ENCODE peak calls at places on chromosomes 7 and 10, in four cellular contexts. One of them, this sample, is unnamed.

GRCh38 chr7:143002106-143002505 is 24.8 kb downstream of the OR9A2 start:
- DNase-seq in K562: peak
- DNase-seq in HepG2: no peak
- DNase-seq in HCT116: peak
- DNase-seq in this sample: no peak

GRCh38 chr10:86362566-86363183 is 3.9 kb downstream of the GRID1 start:
- DNase-seq in HCT116: no peak
- DNase-seq in K562: no peak
- DNase-seq in HepG2: no peak
- DNase-seq in this sample: no peak

GRCh38 chr7:129969881-129970446 is 17.2 kb upstream of the UBE2H start:
- DNase-seq in K562: no peak
- DNase-seq in HCT116: peak
- DNase-seq in HepG2: no peak
- DNase-seq in this sample: peak

GRCh38 chr7:100444311-100445278 is 8.3 kb upstream of the PPP1R35 start:
- DNase-seq in HepG2: peak
- DNase-seq in K562: peak
- DNase-seq in HCT116: no peak
- DNase-seq in this sample: peak

GRCh38 chr10:99276848-99277486 is 41.3 kb upstream of the HPSE2 start:
- DNase-seq in HepG2: peak
- DNase-seq in HCT116: peak
- DNase-seq in K562: peak
- DNase-seq in this sample: peak

GRCh38 chr7:40463449-40463848 is 328.6 kb downstream of the SUGCT start:
- DNase-seq in HepG2: no peak
- DNase-seq in HCT116: no peak
- DNase-seq in K562: no peak
- DNase-seq in this sample: no peak

GRCh38 chr10:81814842-81815241 is 60.2 kb upstream of the NRG3 start:
- DNase-seq in HepG2: no peak
- DNase-seq in HCT116: no peak
- DNase-seq in K562: no peak
- DNase-seq in this sample: no peak

GRCh38 chr7:15685358-15686181 is 913 bp downstream of the MEOX2 start:
- DNase-seq in HCT116: no peak
- DNase-seq in K562: no peak
- DNase-seq in HepG2: no peak
- DNase-seq in this sample: no peak

GRCh38 chr10:62043493-62043938 is 142.0 kb downstream of the ARID5B start:
- DNase-seq in K562: no peak
- DNase-seq in HepG2: no peak
- DNase-seq in HCT116: no peak
- DNase-seq in this sample: no peak

GRCh38 chr10:4372601-4373000 is 453.4 kb upstream of the AKR1E2 start:
- DNase-seq in K562: no peak
- DNase-seq in HepG2: no peak
- DNase-seq in HCT116: no peak
- DNase-seq in this sample: no peak

GRCh38 chr10:101014966-101015581 is 15.5 kb downstream of the LZTS2 start:
- DNase-seq in K562: no peak
- DNase-seq in HepG2: no peak
- DNase-seq in HCT116: no peak
- DNase-seq in this sample: no peak

GRCh38 chr10:124222298-124223000 is 129.1 kb upstream of the CHST15 start:
- DNase-seq in HepG2: no peak
- DNase-seq in K562: no peak
- DNase-seq in HCT116: no peak
- DNase-seq in this sample: no peak

GRCh38 chr10:70232859-70233108 is 445 bp downstream of the PPA1 start:
- DNase-seq in K562: no peak
- DNase-seq in HCT116: no peak
- DNase-seq in HepG2: no peak
- DNase-seq in this sample: no peak

GRCh38 chr10:70232155-70232858 is 922 bp downstream of the PPA1 start:
- DNase-seq in HCT116: no peak
- DNase-seq in HepG2: peak
- DNase-seq in K562: peak
- DNase-seq in this sample: no peak

GRCh38 chr10:70223728-70224127 is 9.5 kb downstream of the PPA1 start:
- DNase-seq in K562: no peak
- DNase-seq in HepG2: no peak
- DNase-seq in HCT116: no peak
- DNase-seq in this sample: no peak

GRCh38 chr10:70228503-70228902 is 4.7 kb downstream of the PPA1 start:
- DNase-seq in HepG2: no peak
- DNase-seq in HCT116: no peak
- DNase-seq in K562: no peak
- DNase-seq in this sample: no peak

GRCh38 chr10:70227548-70228320 is 5.5 kb downstream of the PPA1 start:
- DNase-seq in K562: no peak
- DNase-seq in HCT116: no peak
- DNase-seq in HepG2: peak
- DNase-seq in this sample: no peak
- TF ChIP-seq POLR2AphosphoS5 in K562: no peak
- TF ChIP-seq POLR2AphosphoS5 in HCT116: no peak
- TF ChIP-seq POLR2AphosphoS5 in HepG2: no peak
- TF ChIP-seq POLR2AphosphoS5 in this sample: no peak

GRCh38 chr7:116097365-116098009 is 66.9 kb upstream of the TFEC start:
- DNase-seq in HCT116: peak
- DNase-seq in HepG2: peak
- DNase-seq in K562: peak
- DNase-seq in this sample: peak
- TF ChIP-seq TCF7L2 in HCT116: no peak
- TF ChIP-seq TCF7L2 in HepG2: no peak
- TF ChIP-seq TCF7L2 in K562: no peak
- TF ChIP-seq TCF7L2 in this sample: no peak

GRCh38 chr10:131912620-131913019 is 11.8 kb downstream of the PPP2R2D start:
- DNase-seq in HepG2: no peak
- DNase-seq in HCT116: no peak
- DNase-seq in K562: no peak
- DNase-seq in this sample: no peak

GRCh38 chr10:131909929-131910328 is 9.1 kb downstream of the PPP2R2D start:
- DNase-seq in HepG2: no peak
- DNase-seq in K562: no peak
- DNase-seq in HCT116: no peak
- DNase-seq in this sample: no peak

GRCh38 chr10:131909014-131909808 is 8.4 kb downstream of the PPP2R2D start:
- DNase-seq in K562: no peak
- DNase-seq in HepG2: no peak
- DNase-seq in HCT116: no peak
- DNase-seq in this sample: no peak

GRCh38 chr10:131910663-131911314 is 10.0 kb downstream of the PPP2R2D start:
- DNase-seq in HCT116: no peak
- DNase-seq in HepG2: no peak
- DNase-seq in K562: peak
- DNase-seq in this sample: no peak

GRCh38 chr10:131911451-131911850 is 10.6 kb downstream of the PPP2R2D start:
- DNase-seq in K562: no peak
- DNase-seq in HCT116: no peak
- DNase-seq in HepG2: no peak
- DNase-seq in this sample: no peak
- H3K27ac ChIP-seq in K562: no peak
- H3K27ac ChIP-seq in HCT116: no peak
- H3K27ac ChIP-seq in HepG2: no peak
- H3K27ac ChIP-seq in this sample: no peak

DNA sequence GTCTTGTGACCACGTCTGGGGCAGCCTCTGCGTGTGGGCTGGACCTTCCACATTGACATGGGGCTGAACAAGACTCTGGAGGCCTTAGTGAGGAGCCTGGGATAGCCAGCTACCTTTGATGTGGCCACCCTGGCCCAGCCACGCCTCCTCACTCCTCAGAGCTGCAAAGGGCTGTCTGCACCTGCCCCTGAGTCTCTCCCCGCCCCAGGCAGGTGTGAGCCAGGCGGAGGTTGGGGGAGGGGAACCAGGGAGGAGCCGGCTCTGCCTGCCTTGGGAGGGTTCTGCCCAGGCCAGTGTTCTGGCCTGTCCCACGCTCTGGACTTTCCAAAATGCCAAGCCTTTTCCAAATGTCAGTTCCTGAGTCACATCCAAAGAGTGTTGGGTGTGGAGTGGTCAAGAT is 72.2 kb downstream of the GTF2IRD1 start:
- DNase-seq in K562: no peak
- DNase-seq in HCT116: no peak
- DNase-seq in HepG2: no peak
- DNase-seq in this sample: no peak
- TF ChIP-seq POLR2AphosphoS5 in K562: no peak
- TF ChIP-seq POLR2AphosphoS5 in HCT116: no peak
- TF ChIP-seq POLR2AphosphoS5 in HepG2: no peak
- TF ChIP-seq POLR2AphosphoS5 in this sample: no peak

DNA sequence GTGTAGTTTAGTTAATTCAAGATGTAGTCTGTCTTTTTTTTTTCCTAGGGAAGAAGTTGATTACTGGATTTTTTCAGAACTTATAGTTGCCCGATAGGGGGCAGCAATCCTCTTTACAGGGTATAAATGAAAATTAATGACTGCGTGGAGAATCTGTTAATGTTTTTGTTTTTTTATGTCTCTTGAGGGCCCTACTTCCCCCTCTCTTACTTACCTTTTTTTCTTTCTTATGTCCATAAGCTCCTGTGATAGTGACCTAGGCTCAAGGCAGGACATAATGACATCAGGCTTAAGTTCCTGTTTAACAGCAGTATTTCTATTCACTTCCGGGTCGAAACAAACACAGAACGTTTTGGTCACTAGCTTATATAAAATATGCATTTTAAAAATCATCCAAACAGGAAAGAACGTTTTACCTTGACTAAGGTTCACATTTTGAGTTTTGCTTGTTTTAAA is 18.8 kb downstream of the CDC123 start:
- DNase-seq in K562: peak
- DNase-seq in HCT116: no peak
- DNase-seq in HepG2: peak
- DNase-seq in this sample: no peak
- TF ChIP-seq TCF7L2 in K562: no peak
- TF ChIP-seq TCF7L2 in HCT116: no peak
- TF ChIP-seq TCF7L2 in HepG2: no peak
- TF ChIP-seq TCF7L2 in this sample: no peak

GRCh38 chr10:102502029-102502336 is 529 bp downstream of the ACTR1A start:
- DNase-seq in K562: peak
- DNase-seq in HepG2: peak
- DNase-seq in HCT116: peak
- DNase-seq in this sample: peak
- H3K27ac ChIP-seq in K562: peak
- H3K27ac ChIP-seq in HepG2: peak
- H3K27ac ChIP-seq in HCT116: peak
- H3K27ac ChIP-seq in this sample: peak

GRCh38 chr7:128948976-128949760 is 11.4 kb downstream of the IRF5 start:
- DNase-seq in K562: no peak
- DNase-seq in HepG2: no peak
- DNase-seq in HCT116: no peak
- DNase-seq in this sample: no peak
- TF ChIP-seq POLR2AphosphoS5 in K562: no peak
- TF ChIP-seq POLR2AphosphoS5 in HepG2: no peak
- TF ChIP-seq POLR2AphosphoS5 in HCT116: no peak
- TF ChIP-seq POLR2AphosphoS5 in this sample: no peak